ENCODE peak calls at places on chromosomes 13 and 19, in four cellular contexts. L is SK-N-SH, U is K562, N is GM12878. K is an unnamed sample.

GRCh38 chr19:2255112-2255845 is 938 bp downstream of the JSRP1 start:
- DNase-seq in U (no peak), L (peak), N (no peak), K (no peak)

GRCh38 chr13:23979361-23980159 is 82.3 kb upstream of the C1QTNF9B start:
- DNase-seq in L (peak), N (no peak), U (no peak), K (peak)

GRCh38 chr13:34257980-34258379 is 440.0 kb downstream of the RFC3 start:
- DNase-seq in U (no peak), N (no peak), L (no peak), K (no peak)

GRCh38 chr13:34044041-34044440 is 226.1 kb downstream of the RFC3 start:
- DNase-seq in U (no peak), L (no peak), N (no peak), K (no peak)

GRCh38 chr13:92602560-92602959 is 624.0 kb upstream of the GPC6 start:
- DNase-seq in U (no peak), L (no peak), N (no peak), K (no peak)

GRCh38 chr13:20125783-20126165 is 35.1 kb downstream of the GJA3 start:
- DNase-seq in U (no peak), N (no peak), L (no peak), K (no peak)

GRCh38 chr13:111886217-111886945 is 180.6 kb upstream of the SOX1 start:
- DNase-seq in L (no peak), N (no peak), U (no peak), K (no peak)

GRCh38 chr13:114173753-114174152 is 5.3 kb upstream of the CFAP97D2 start:
- DNase-seq in L (no peak), N (no peak), U (no peak), K (no peak)

GRCh38 chr13:31001647-31002046 is 69.2 kb downstream of the TEX26 start:
- DNase-seq in L (no peak), N (no peak), U (no peak), K (no peak)

GRCh38 chr13:77378662-77379061 is 51.8 kb upstream of the MYCBP2 start:
- DNase-seq in U (no peak), L (no peak), N (no peak), K (no peak)

GRCh38 chr13:89925107-89925506 is 1422.4 kb upstream of the MIR17HG start:
- DNase-seq in N (no peak), L (peak), U (no peak), K (no peak)
- TF ChIP-seq RCOR1 in N (no peak), L (no peak), U (no peak), K (no peak)

GRCh38 chr19:48918071-48918470 is 15.4 kb upstream of the DHDH start:
- DNase-seq in U (peak), L (no peak), N (no peak), K (no peak)
- H3K4me2 ChIP-seq in U (no peak), L (no peak), N (peak), K (no peak)

DNA sequence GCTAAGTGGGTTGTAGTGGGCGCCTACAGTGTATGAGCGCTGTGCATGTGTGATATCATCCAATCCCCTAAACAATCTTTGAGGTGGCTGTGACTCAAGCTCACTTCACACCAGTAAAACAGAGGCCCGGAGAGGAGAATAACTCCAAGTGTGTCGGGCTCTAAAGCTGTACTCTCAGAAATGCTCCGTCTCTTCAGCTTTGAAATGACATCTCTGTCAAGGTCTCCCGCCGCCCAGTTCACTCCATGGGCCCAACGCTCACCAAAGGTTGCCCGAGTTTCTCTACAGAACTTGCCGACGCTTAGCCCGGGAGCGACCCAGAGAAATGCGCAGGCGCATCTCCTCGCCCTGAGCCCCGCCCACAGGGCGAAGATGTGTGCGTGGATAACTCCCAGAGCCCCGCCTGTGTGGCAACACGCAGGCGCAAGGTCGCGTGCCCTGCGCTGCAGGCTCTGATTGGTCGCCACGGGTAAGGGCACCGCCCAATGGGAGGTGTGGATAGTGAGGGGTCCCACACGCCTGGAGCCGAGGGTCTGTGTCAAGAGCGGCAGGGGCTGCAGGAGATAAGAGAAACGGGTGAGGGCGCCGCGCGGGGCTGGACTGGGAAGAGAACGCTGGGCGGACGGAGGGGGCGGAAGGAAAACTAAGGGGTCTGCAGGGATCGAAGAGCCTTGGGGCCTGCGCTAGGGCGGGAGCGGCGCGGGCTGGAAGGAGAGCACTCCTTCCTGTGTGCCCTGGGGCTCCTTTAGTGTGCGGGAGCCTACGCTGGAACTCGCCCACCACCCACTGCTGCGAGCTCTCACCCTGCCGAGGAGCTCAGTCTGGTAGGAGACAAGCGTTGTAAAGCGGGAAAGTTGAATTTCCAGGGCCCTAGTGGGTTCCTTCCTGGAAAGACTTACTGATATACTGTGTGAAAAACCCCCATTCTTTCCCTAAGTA is at the start of gene ZNF526:
- DNase-seq in U (peak), N (peak), L (peak), K (peak)
- TF ChIP-seq REST in U (no peak), N (no peak), L (no peak), K (no peak)

DNA sequence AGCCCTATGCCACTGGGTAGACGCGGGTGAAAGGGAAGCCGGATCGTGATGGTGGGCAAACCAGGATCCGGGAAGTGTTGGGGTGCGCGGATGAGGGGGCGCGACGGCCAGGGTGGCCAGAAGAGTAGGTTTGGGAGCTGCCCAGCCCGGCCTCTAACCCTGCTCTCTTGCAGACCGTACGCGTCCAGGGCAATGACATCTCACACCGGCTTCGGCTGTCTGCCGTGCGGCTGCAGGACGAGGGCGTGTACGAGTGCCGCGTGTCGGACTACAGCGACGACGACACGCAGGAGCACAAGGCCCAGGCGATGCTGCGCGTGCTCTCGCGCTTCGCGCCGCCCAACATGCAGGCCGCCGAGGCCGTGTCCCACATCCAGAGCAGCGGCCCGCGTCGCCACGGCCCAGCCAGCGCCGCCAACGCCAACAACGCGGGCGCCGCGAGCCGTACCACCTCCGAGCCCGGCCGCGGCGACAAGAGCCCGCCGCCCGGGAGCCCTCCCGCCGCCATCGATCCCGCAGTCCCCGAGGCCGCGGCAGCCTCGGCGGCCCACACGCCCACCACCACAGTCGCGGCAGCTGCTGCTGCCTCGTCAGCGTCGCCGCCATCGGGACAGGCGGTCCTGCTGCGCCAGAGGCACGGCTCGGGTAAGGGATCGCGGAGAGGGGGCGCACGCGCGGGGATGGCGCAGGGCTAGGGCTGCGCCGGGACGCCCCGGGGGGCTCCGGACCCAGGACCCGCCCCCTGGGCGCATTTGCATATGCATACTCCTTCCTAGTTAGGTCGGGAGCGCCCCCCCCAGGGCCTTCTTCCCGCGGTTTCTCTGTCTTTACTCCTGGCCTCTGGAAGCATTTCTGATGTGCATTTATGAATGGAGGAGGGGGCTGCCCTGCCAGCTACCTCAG is 4.1 kb downstream of the VSTM2B start:
- DNase-seq in U (no peak), N (no peak), L (peak), K (no peak)
- TF ChIP-seq RCOR1 in U (no peak), N (no peak), L (no peak), K (no peak)

DNA sequence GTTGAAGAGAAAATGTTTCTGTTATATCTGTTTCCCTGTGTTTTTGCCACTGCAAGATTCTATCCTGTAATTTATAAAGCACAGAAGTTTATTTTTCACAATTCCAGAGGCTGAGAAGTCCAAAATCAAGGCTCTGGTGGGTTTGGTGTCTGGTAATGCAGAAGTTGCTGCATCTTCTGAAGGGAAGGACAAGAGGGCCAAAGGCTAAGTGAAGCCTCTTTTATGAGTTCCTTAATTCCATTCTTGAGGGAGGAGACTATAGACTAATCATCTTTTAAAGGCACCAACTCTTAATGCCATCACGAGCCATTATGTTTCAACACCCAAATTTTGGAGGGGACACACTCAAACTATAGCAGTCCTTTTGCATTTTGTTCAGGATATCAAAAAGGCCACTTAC is 34.1 kb upstream of the WDFY2 start:
- DNase-seq in U (no peak), N (no peak), L (no peak), K (no peak)
- H3K4me2 ChIP-seq in U (no peak), N (no peak), L (no peak), K (no peak)

GRCh38 chr19:34998777-34999497 is 1.2 kb upstream of the GRAMD1A start:
- DNase-seq in N (no peak), L (peak), U (peak), K (no peak)
- TF ChIP-seq REST in N (no peak), L (no peak), U (no peak), K (no peak)

DNA sequence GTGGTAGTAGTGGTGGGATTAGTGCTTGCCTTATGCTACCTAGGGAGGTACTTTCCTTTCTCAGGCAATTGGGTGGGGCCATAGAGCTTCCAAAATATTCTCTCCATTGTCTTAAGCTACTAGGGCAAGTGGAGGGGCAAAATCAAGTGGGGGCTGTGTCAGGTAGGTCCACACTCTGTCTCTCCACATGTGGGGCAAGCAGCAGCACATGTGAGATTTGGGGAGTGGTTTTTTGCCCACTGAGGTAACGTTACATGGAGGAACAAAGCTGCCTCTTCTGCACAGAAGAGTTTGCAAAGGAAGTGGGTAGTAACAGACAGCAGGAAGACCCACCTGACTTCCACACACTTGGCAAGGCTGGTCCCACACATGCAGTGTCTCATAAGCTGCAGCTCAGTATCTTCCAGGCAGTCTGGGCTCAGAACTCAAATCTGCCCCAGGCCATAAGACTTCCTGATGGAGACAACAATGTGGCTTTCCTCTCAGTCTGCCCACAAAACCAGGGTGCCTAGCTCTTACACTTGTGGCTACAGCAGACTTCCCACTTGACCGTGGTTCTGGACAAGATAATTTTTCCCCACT is 1581.5 kb upstream of the PCDH20 start:
- DNase-seq in L (no peak), N (no peak), U (no peak), K (no peak)
- TF ChIP-seq RCOR1 in L (no peak), N (no peak), U (no peak), K (no peak)

GRCh38 chr13:44296856-44297255 is 76.8 kb upstream of the SERP2 start:
- DNase-seq in L (no peak), U (no peak), N (no peak), K (no peak)

GRCh38 chr13:44294868-44295267 is 78.8 kb upstream of the SERP2 start:
- DNase-seq in U (no peak), L (no peak), N (no peak), K (no peak)

GRCh38 chr13:44293354-44293753 is 80.3 kb upstream of the SERP2 start:
- DNase-seq in L (no peak), U (no peak), N (no peak), K (no peak)

GRCh38 chr13:44292545-44292944 is 81.1 kb upstream of the SERP2 start:
- DNase-seq in U (no peak), L (no peak), N (no peak), K (no peak)

DNA sequence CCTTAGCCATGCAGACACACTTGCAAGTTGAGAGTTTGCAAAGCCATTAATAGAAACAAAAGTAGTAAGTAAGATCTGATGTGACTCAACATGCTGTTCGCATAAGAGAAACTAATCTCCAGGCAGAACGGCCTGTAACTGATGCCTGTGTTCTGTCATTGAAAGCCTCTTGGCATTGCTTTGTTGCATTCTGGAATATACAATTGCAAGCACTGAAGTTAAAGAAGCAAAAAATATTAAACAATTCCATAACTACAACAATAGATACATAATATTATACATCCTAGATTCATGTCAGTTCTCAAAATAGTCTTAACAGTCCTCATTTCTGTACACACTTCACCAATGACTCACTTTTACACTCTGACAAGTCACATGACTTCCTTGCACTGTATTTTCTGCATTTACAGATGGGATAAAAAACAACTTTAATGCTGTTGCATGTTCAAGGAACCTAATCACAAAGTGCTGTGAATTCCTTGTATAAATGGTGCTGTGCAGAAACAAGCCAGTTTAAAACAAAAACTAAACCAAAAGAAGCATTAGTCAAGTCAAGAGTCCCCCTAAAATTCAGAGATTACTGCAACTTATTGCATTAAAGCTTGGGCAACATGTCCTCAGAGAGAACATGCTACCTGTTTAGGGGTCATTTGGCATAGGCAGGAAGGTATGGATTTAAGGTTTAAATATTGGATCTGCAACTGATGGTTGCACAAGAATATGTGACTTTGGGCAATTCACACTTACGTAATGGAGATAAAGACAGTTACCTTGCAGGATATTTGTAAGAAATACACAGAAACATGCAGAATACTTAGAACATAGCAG is 79.5 kb upstream of the SERP2 start:
- DNase-seq in L (no peak), U (no peak), N (no peak), K (no peak)
- H3K4me2 ChIP-seq in L (peak), U (no peak), N (peak), K (no peak)

GRCh38 chr13:40082644-40083043 is 427.2 kb downstream of the COG6 start:
- DNase-seq in N (no peak), U (no peak), L (no peak), K (no peak)

GRCh38 chr13:40080676-40081075 is 425.2 kb downstream of the COG6 start:
- DNase-seq in U (no peak), N (no peak), L (no peak), K (no peak)

GRCh38 chr13:40087021-40088002 is 431.9 kb downstream of the COG6 start:
- DNase-seq in N (no peak), U (no peak), L (no peak), K (no peak)

GRCh38 chr13:40083841-40084240 is 428.4 kb downstream of the COG6 start:
- DNase-seq in U (no peak), N (no peak), L (no peak), K (no peak)

GRCh38 chr13:40084934-40085333 is 429.5 kb downstream of the COG6 start:
- DNase-seq in N (no peak), U (no peak), L (no peak), K (no peak)
- TF ChIP-seq REST in N (no peak), U (no peak), L (no peak), K (no peak)

GRCh38 chr19:29612801-29613595 is 6.9 kb downstream of the POP4 start:
- DNase-seq in L (no peak), U (no peak), N (no peak), K (no peak)
- TF ChIP-seq RCOR1 in L (no peak), U (no peak), N (no peak), K (no peak)

K was measured in A549.